ENCODE peak calls at places on chromosomes 16 and 17, in six cellular contexts. L, E, I, P, D and N are unnamed samples.
A peak's percentile ranks its signal among the peaks of the same experiment; 100 is the strongest.

GRCh38 chr17:57875109-57876022 is 25.5 kb upstream of the MRPS23 start:
- DNase-seq in D (no peak), L (no peak), P (no peak), E (peak; percentile 99), I (peak; percentile 96), N (peak; percentile 70)

GRCh38 chr17:80561541-80562114 is 17.0 kb downstream of the RPTOR start:
- DNase-seq in I (no peak), L (no peak), P (no peak), E (peak; percentile 42), D (no peak), N (no peak)

GRCh38 chr17:55784666-55785065 is 33.8 kb downstream of the PCTP start:
- DNase-seq in E (no peak), D (no peak), P (no peak), L (no peak), I (no peak), N (no peak)

GRCh38 chr17:62062313-62062712 is 2.8 kb downstream of the MED13 start:
- DNase-seq in L (no peak), D (no peak), P (no peak), E (no peak), I (no peak), N (no peak)

GRCh38 chr17:4833178-4833940 is at the start of gene MINK1:
- DNase-seq in I (peak; percentile 82), L (peak; percentile 84), D (peak; percentile 90), P (peak; percentile 89), E (peak; percentile 94), N (peak; percentile 89)

GRCh38 chr16:87836844-87837581 is 32.3 kb downstream of the SLC7A5 start:
- DNase-seq in D (no peak), E (no peak), L (no peak), I (no peak), P (no peak), N (no peak)

GRCh38 chr17:66711936-66712335 is 123.0 kb upstream of the CACNG5 start:
- DNase-seq in E (no peak), P (no peak), I (no peak), D (no peak), L (no peak), N (peak; percentile 45)

GRCh38 chr17:40190197-40191021 is 13.1 kb downstream of the RAPGEFL1 start:
- DNase-seq in P (peak; percentile 51), L (peak; percentile 16), I (no peak), E (peak; percentile 29), D (no peak), N (peak; percentile 30)

GRCh38 chr17:3763777-3764170 is 37.2 kb downstream of the ITGAE start:
- DNase-seq in L (no peak), E (no peak), D (no peak), I (no peak), P (no peak), N (no peak)

GRCh38 chr17:61410555-61411089 is 11.0 kb downstream of the TBX2 start:
- DNase-seq in I (no peak), P (peak; percentile 74), E (peak; percentile 85), L (peak; percentile 48), D (peak; percentile 48), N (peak; percentile 46)

GRCh38 chr17:31919802-31920525 is 16.8 kb upstream of the SUZ12 start:
- DNase-seq in I (no peak), L (no peak), D (no peak), P (no peak), E (peak; percentile 63), N (no peak)